ENCODE peak calls at places on chromosomes 16 and 17, in eight cellular contexts. B is tibial artery, Y is adrenal gland, O is lower lobe of right lung, F is esophagus squamous epithelium, A is right lobe of liver, E is neural progenitor cell, R is cardiac muscle cell. I is an unnamed sample.

GRCh38 chr16:83705856-83706255 is 101.9 kb upstream of the HSBP1 start:
- DNase-seq in F (no peak), A (no peak), B (no peak), O (no peak), Y (no peak), R (no peak), E (no peak), I (no peak)

GRCh38 chr17:62618647-62619412 is 8.6 kb upstream of the MRC2 start:
- DNase-seq in A (peak; percentile 40), R (peak; percentile 9), E (no peak), F (no peak), Y (peak; percentile 40), O (no peak), B (no peak), I (no peak)

GRCh38 chr17:80886641-80887573 is 104.7 kb upstream of the CHMP6 start:
- DNase-seq in F (no peak), B (peak; percentile 9), R (no peak), E (no peak), O (peak; percentile 32), A (no peak), Y (no peak), I (no peak)

GRCh38 chr17:78896091-78896833 is 6.7 kb downstream of the CEP295NL start:
- DNase-seq in A (no peak), B (no peak), R (no peak), F (no peak), Y (no peak), O (no peak), E (no peak), I (no peak)

GRCh38 chr16:29877266-29877961 is 14.4 kb upstream of the CDIPT start:
- DNase-seq in E (peak; percentile 97), R (peak; percentile 55), O (peak; percentile 81), B (no peak), Y (no peak), A (no peak), F (no peak), I (no peak)

GRCh38 chr16:28898266-28898665 is 20.0 kb downstream of the ATP2A1 start:
- DNase-seq in A (no peak), O (no peak), R (no peak), Y (no peak), F (no peak), E (no peak), B (no peak), I (no peak)

GRCh38 chr17:80464486-80464885 is 11.9 kb downstream of the NPTX1 start:
- DNase-seq in F (no peak), Y (no peak), R (no peak), E (no peak), B (no peak), A (no peak), O (no peak), I (no peak)

GRCh38 chr17:31007695-31008373 is 37.0 kb downstream of the RNF135 start:
- DNase-seq in R (no peak), E (no peak), A (no peak), B (no peak), O (no peak), Y (no peak), F (no peak), I (no peak)

GRCh38 chr17:29084476-29085148 is 41.7 kb downstream of the PIPOX start:
- DNase-seq in R (no peak), E (peak; percentile 42), Y (no peak), A (no peak), F (no peak), B (no peak), O (no peak), I (no peak)

GRCh38 chr17:22512506-22512905 is 820.2 kb downstream of the KCNJ18 start:
- DNase-seq in E (no peak), F (no peak), A (no peak), Y (no peak), R (no peak), O (no peak), B (no peak), I (peak; percentile 87)

GRCh38 chr17:61411114-61411943 is 11.7 kb downstream of the TBX2 start:
- DNase-seq in A (peak; percentile 64), O (peak; percentile 74), F (no peak), R (peak; percentile 83), B (peak; percentile 54), E (peak; percentile 87), Y (peak; percentile 68), I (no peak)

GRCh38 chr16:87263418-87264052 is 53.7 kb downstream of the C16orf95 start:
- DNase-seq in R (no peak), E (no peak), F (no peak), A (no peak), B (no peak), Y (no peak), O (no peak), I (no peak)

GRCh38 chr17:53150101-53150698 is 672.5 kb upstream of the KIF2B start:
- DNase-seq in E (peak; percentile 28), O (no peak), A (no peak), B (no peak), R (peak; percentile 25), F (no peak), Y (no peak), I (no peak)

GRCh38 chr17:37731056-37731455 is 13.8 kb downstream of the HNF1B start:
- DNase-seq in R (no peak), F (no peak), B (no peak), E (no peak), Y (no peak), O (no peak), A (no peak), I (no peak)

GRCh38 chr17:17358060-17358751 is 55.0 kb downstream of the NT5M start:
- DNase-seq in O (no peak), R (no peak), E (no peak), B (no peak), Y (no peak), F (no peak), A (peak; percentile 17), I (no peak)

GRCh38 chr16:31371008-31371407 is 16.0 kb downstream of the ITGAX start:
- DNase-seq in A (no peak), B (no peak), Y (no peak), R (no peak), F (no peak), E (no peak), O (no peak), I (no peak)
- H3K27ac ChIP-seq in A (no peak overlapping the region), B (no peak overlapping the region), Y (no peak overlapping the region), R (no peak overlapping the region), F (no peak overlapping the region), E (no peak overlapping the region), O (no peak overlapping the region), I (no peak overlapping the region)

GRCh38 chr17:54901230-54901847 is 687 bp downstream of the TOM1L1 start:
- DNase-seq in R (peak; percentile 47), F (no peak), B (no peak), O (no peak), E (no peak), A (no peak), Y (no peak), I (no peak)

GRCh38 chr17:54902017-54902416 is 1.4 kb downstream of the TOM1L1 start:
- DNase-seq in O (no peak), F (no peak), E (no peak), A (no peak), B (no peak), R (no peak), Y (no peak), I (no peak)

GRCh38 chr17:54899201-54899600 is 1.5 kb upstream of the TOM1L1 start:
- DNase-seq in E (no peak), A (no peak), B (no peak), R (no peak), O (no peak), Y (no peak), F (no peak), I (no peak)

GRCh38 chr17:54899721-54900456 is 763 bp upstream of the TOM1L1 start:
- DNase-seq in Y (no peak), A (no peak), B (no peak), O (no peak), R (no peak), E (peak; percentile 58), F (no peak), I (no peak)

GRCh38 chr17:54900457-54901229 is at the start of gene TOM1L1:
- DNase-seq in B (peak; percentile 47), E (peak; percentile 93), O (peak; percentile 88), Y (peak; percentile 78), R (peak; percentile 72), F (no peak), A (peak; percentile 95), I (no peak)
- TF ChIP-seq CTCF in B (no peak), E (peak; percentile 19), O (peak; percentile 26), Y (no peak), R (peak; percentile 9), F (peak; percentile 6), A (no peak), I (no peak)

GRCh38 chr17:48494335-48494734 is 36.5 kb downstream of the HOXB1 start:
- DNase-seq in Y (no peak), E (no peak), B (no peak), R (peak; percentile 54), O (no peak), A (no peak), F (no peak), I (no peak)
- H3K9me3 ChIP-seq in Y (no peaks in the 10 kb centered on the region), E (no peaks in the 10 kb centered on the region), B (no peaks in the 10 kb centered on the region), R (no peaks in the 10 kb centered on the region), O (no peaks in the 10 kb centered on the region), A (no peaks in the 10 kb centered on the region), F (no peaks in the 10 kb centered on the region), I (no peaks in the 10 kb centered on the region)

GRCh38 chr16:67432491-67432890 is 1.6 kb downstream of the HSD11B2 start:
- DNase-seq in A (no peak), O (no peak), Y (no peak), F (no peak), B (no peak), R (no peak), E (no peak), I (no peak)

GRCh38 chr16:67431805-67432476 is 1.0 kb downstream of the HSD11B2 start:
- DNase-seq in Y (no peak), A (no peak), R (no peak), B (no peak), F (no peak), E (peak; percentile 44), O (no peak), I (no peak)

GRCh38 chr16:67430504-67431076 is 331 bp upstream of the HSD11B2 start:
- DNase-seq in A (peak; percentile 87), E (peak; percentile 57), F (no peak), Y (no peak), R (no peak), B (no peak), O (peak; percentile 64), I (no peak)

GRCh38 chr16:67429799-67430503 is 970 bp upstream of the HSD11B2 start:
- DNase-seq in Y (no peak), F (no peak), R (no peak), E (no peak), O (no peak), A (no peak), B (no peak), I (no peak)

DNA sequence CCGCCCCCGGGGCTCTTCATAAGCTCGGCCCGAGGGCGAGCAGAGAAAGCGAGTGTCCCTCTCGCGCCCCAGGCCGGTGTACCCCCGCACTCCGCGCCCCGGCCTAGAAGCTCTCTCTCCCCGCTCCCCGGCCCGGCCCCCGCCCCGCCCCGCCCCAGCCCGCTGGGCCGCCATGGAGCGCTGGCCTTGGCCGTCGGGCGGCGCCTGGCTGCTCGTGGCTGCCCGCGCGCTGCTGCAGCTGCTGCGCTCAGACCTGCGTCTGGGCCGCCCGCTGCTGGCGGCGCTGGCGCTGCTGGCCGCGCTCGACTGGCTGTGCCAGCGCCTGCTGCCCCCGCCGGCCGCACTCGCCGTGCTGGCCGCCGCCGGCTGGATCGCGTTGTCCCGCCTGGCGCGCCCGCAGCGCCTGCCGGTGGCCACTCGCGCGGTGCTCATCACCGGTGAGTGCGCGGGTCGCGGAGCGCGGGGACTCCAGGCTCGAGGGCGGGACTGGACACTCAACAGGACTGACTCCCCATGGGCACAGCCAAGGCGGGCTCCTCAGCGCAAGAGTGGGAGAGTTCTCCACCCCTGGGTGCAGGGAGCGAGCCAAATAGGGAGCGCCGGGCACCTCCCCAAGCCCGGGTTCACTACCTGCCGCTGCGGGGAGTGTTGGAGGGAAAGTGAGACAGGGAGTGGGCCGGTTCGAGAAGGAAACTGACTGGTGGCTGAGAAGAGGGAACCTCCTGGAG is at the start of gene HSD11B2:
- DNase-seq in B (no peak), F (no peak), E (peak; percentile 91), R (peak; percentile 52), O (peak; percentile 68), Y (peak; percentile 63), A (peak; percentile 86), I (no peak)
- H3K27ac ChIP-seq in B (peak within 1 kb of the TSS; percentile 53), F (peak within 1 kb of the TSS; percentile 76), E (no peak within 1 kb of the TSS), R (no peak within 1 kb of the TSS), O (peak within 1 kb of the TSS; percentile 41), Y (peak within 1 kb of the TSS; percentile 56), A (peak within 1 kb of the TSS; percentile 58), I (peak within 1 kb of the TSS; percentile 78)

I was measured in vagina.